ENCODE peak calls at places on chromosomes 6 and 20, in seven cellular contexts. H is GM13977; Q is GM12891; D is activated effector memory CD4-positive, alpha-beta T cell treated with Interleukin-2 at 50 U/mL for 16 hours; O is NCI-H1417; N is activated CD4-positive, CD25-positive, alpha-beta regulatory T cell treated with anti-CD3 and anti-CD28 coated beads, Interleukin-2, amount 50 U/mL, for 72 hours; W is stimulated activated CD8-positive, alpha-beta memory T cell treated with anti-CD3 and anti-CD28 coated beads, Interleukin-15, amount 100 ng/mL, for 4 hours. I is an unnamed sample.

GRCh38 chr6:12578751-12579150 is 137.8 kb upstream of the PHACTR1 start:
- DNase-seq in H (no peak), N (no peak), D (no peak), O (no peak), W (no peak), Q (no peak), I (no peak)

GRCh38 chr20:32582659-32583580 is 2.2 kb downstream of the NOL4L start:
- DNase-seq in D (peak), N (peak), W (no peak), H (peak), O (peak), Q (no peak), I (peak)

GRCh38 chr6:128806274-128806673 is 76.7 kb upstream of the LAMA2 start:
- DNase-seq in D (no peak), H (no peak), N (no peak), Q (no peak), W (no peak), O (no peak), I (no peak)

GRCh38 chr6:136324981-136325380 is 35.3 kb upstream of the BCLAF1 start:
- DNase-seq in H (no peak), D (no peak), N (no peak), O (peak), W (no peak), Q (no peak), I (no peak)

GRCh38 chr20:20207291-20207690 is 155.0 kb downstream of the CFAP61 start:
- DNase-seq in H (no peak), D (no peak), N (no peak), W (no peak), O (peak), Q (no peak), I (peak)

GRCh38 chr20:3646067-3646440 is 17.1 kb downstream of the GFRA4 start:
- DNase-seq in Q (no peak), H (no peak), N (no peak), O (no peak), D (no peak), W (no peak), I (no peak)

GRCh38 chr6:37928217-37928616 is 108.7 kb downstream of the ZFAND3 start:
- DNase-seq in Q (no peak), H (no peak), N (no peak), W (no peak), D (no peak), O (no peak), I (peak)

GRCh38 chr6:2275892-2276242 is 30.5 kb upstream of the GMDS start:
- DNase-seq in Q (no peak), H (no peak), O (no peak), N (no peak), W (no peak), D (no peak), I (no peak)

GRCh38 chr6:150685860-150686259 is 86.2 kb downstream of the PLEKHG1 start:
- DNase-seq in N (peak), O (peak), H (peak), D (no peak), Q (peak), W (no peak), I (peak)